ENCODE peak calls at places on chromosomes 4 and X, in four cellular contexts. D is OCI-LY7, G is PC-3, E is DND-41. H is an unnamed sample.

GRCh38 chr4:4950891-4951290 is 68.4 kb downstream of the CYTL1 start:
- DNase-seq in G (no peak), E (no peak), D (no peak), H (no peak)

GRCh38 chr4:78659264-78659663 is 107.7 kb downstream of the ANXA3 start:
- DNase-seq in G (no peak), D (no peak), E (no peak), H (peak; percentile 32)

GRCh38 chrX:19867411-19867732 is 20.0 kb downstream of the SH3KBP1 start:
- DNase-seq in G (peak; percentile 14), E (no peak), D (no peak), H (peak; percentile 48)

GRCh38 chr4:148007303-148007702 is 275.4 kb downstream of the ARHGAP10 start:
- DNase-seq in G (peak; percentile 95), E (no peak), D (no peak), H (peak; percentile 99)

GRCh38 chr4:99886146-99886545 is 8.1 kb downstream of the LAMTOR3 start:
- DNase-seq in G (peak; percentile 38), E (no peak), D (no peak), H (peak; percentile 68)

GRCh38 chrX:139930923-139931645 is 1.8 kb downstream of the ATP11C start:
- DNase-seq in G (peak; percentile 34), D (peak; percentile 53), E (peak; percentile 22), H (no peak)

GRCh38 chr4:138851626-138852443 is 163.7 kb upstream of the NOCT start:
- DNase-seq in E (no peak), D (no peak), G (no peak), H (peak; percentile 30)

GRCh38 chrX:100743009-100743615 is 11.2 kb upstream of the SYTL4 start:
- DNase-seq in E (no peak), D (no peak), G (no peak), H (peak; percentile 32)

GRCh38 chr4:76753814-76754213 is 144.1 kb downstream of the SOWAHB start:
- DNase-seq in D (no peak), G (peak; percentile 68), E (no peak), H (peak; percentile 95)

DNA sequence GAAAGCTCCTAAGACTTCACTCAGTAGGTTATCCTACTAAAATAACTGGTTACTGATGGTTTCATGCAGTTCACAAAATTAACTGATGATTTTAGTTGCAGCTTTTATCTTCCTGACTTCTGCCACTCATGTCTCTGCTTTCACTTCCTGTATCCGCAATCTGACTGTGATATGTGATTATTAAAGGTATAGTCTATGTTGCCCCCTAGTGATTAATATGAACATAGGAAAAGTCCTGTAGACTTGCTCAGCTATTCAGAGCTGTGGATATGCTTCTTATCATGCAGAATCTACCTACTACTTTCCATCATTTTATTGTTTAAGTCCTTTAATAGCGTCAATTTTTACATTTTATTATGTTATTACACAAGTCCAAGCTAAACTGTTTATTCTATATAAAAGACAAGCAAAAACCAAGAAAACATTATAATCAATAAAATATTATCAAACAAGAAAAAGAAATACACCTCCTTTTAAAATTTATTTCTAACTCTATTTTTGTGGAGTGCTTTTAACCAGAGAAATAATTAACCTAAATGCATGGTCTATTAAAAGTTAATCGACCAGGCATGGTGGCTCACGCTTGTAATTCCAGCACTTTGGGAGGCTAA is 40.6 kb upstream of the TLR2 start:
- DNase-seq in E (no peak), G (peak; percentile 60), D (peak; percentile 92), H (peak; percentile 30)
- H3K4me2 ChIP-seq in E (peak overlapping the region; percentile 29), G (no peak overlapping the region), D (peak overlapping the region; percentile 27), H (no peak overlapping the region)

DNA sequence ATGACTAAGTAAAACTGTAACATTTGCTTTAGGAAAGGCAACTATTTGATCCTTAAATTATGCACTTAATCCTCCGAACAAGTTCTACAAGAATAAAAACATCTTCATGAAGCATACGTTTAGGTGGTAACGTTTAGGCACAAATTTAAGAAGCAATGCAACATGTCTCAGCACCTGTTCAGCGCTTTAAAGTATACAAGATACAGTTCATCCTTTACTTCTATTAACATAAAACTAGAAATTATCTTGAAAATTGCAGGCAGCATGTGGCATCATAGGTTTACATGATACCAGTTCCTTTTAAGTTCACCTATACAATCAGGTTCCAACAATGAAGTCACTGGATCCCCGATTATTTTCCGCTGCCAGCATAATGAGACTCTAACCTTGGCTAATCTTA is 1.5 kb downstream of the PLA2G12A start:
- DNase-seq in E (no peak), D (no peak), G (peak; percentile 49), H (no peak)
- H3K4me3 ChIP-seq in E (peak overlapping the region; percentile 98), D (peak overlapping the region; percentile 79), G (peak overlapping the region; percentile 99), H (no peak overlapping the region)

GRCh38 chr4:89899854-89900253 is 5.2 kb downstream of the MMRN1 start:
- DNase-seq in D (no peak), G (no peak), E (no peak), H (no peak)
- H3K4me2 ChIP-seq in D (no peak overlapping the region), G (no peak overlapping the region), E (no peak overlapping the region), H (no peak overlapping the region)

GRCh38 chr4:112147697-112148096 is 2.4 kb downstream of the FAM241A start:
- DNase-seq in E (no peak), D (no peak), G (no peak), H (no peak)
- H3K4me3 ChIP-seq in E (no peak overlapping the region), D (peak overlapping the region; percentile 75), G (no peak overlapping the region), H (no peak overlapping the region)

DNA sequence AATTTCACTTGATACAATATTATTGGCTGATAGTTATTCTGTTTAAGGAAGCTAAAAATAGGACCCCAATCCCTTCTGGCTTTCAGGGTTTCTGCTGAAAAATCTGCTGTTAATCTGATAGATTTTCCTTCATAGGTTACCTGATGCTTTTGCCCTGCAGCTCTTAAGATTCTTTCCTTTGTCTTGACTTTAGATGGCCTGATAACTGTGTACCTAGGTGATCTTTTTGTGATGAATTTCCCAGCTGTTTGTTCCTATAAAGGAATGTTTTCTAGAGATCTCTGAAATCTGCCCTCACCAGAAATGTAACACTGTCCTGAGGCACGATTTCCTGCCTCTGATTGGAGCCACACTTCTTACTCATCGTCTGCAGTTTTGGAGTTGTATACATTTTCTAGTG is 69.4 kb upstream of the PRDM5 start:
- DNase-seq in G (no peak), E (no peak), D (no peak), H (no peak)
- H3K4me2 ChIP-seq in G (no peak overlapping the region), E (no peak overlapping the region), D (no peak overlapping the region), H (no peak overlapping the region)

DNA sequence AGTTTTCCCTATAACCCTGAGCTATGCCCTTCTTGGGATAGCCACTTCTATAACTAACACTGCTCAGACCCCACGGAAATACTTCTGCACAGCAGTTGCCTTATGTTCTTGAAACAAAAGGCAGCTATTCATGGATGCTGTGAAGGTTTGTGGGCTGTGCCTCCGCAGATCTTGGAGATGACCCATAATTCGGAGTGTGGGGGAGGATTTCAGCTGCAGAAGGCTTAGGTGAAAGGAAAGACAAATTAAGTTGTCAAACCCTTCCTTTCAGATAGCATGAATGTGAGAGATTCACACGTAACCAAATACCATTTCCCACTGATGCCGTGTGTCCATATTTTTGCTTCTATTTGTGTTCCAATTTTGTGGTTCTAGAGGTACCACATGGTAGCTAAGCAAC is 38.1 kb upstream of the NYX start:
- DNase-seq in D (no peak), G (no peak), E (no peak), H (peak; percentile 62)
- H3K4me3 ChIP-seq in D (no peak overlapping the region), G (no peak overlapping the region), E (no peak overlapping the region), H (no peak overlapping the region)

GRCh38 chrX:136154998-136155397 is 7.7 kb downstream of the FHL1 start:
- DNase-seq in G (no peak), D (no peak), E (no peak), H (no peak)
- H3K4me2 ChIP-seq in G (no peak overlapping the region), D (no peak overlapping the region), E (no peak overlapping the region), H (no peak overlapping the region)

GRCh38 chr4:7970031-7970946 is 30.6 kb upstream of the AFAP1 start:
- DNase-seq in E (no peak), D (no peak), G (peak; percentile 71), H (peak; percentile 74)
- H3K4me3 ChIP-seq in E (no peak overlapping the region), D (no peak overlapping the region), G (no peak overlapping the region), H (no peak overlapping the region)

DNA sequence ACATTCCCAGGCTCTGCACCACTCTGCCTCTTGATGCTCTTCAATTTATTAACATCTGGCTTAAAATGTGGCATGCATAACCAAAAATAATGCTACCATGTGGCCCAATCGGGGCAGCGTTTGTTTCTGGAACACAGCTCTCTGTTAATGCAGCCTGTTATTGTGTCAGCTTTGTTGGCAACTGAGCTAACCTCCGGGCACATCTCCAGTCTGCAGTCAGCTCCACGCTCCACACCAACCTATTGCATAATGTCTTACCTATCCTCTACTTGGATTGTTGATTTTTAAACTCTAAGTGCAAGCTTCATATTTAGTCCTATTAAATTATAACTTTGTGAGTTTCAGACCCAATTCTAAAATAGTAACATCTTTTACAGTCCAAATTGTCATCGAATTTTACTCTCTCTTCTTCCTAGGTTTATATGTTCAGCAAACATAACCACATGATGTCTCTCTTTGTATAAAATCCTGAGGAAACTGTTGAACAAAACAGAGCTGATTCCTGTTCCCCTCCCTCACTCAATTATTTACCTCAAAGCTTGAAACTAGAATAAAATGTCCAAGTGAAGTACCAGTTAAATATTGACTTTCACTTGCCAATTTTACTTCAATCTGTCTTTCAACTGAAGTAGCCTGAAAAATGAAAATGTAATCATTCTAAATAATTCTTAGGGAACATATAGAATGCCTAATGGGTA is 92.2 kb upstream of the RAPGEF2 start:
- DNase-seq in D (no peak), E (no peak), G (peak; percentile 68), H (peak; percentile 74)
- H3K4me2 ChIP-seq in D (no peak overlapping the region), E (no peak overlapping the region), G (peak overlapping the region; percentile 62), H (no peak overlapping the region)

DNA sequence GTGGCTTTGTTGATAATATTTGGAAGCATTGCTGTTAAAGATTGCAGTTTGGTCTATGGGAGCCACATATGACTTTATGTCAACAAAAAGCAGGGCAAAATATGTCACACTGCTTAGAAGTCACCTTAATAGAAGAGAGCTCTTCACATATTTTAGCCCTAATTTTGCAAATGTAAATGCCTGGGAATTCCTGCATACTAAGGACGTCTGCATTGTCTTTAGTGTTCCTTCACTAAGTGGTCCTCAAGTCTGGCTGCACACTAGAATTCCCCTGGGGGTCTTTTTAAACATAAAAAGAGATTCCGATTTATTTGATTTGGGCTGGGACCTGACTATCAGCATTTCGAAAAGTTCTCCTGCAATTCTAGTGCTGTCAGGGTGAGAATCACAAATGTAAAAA is 495.1 kb upstream of the FAM241A start:
- DNase-seq in D (no peak), G (no peak), E (no peak), H (no peak)
- H3K4me3 ChIP-seq in D (no peak overlapping the region), G (no peak overlapping the region), E (no peak overlapping the region), H (no peak overlapping the region)